ENCODE peak calls at places on chromosomes 16 and 17, in eight cellular contexts. W, V, A, U, J, L, I and T are unnamed samples.
A peak's percentile ranks its signal among the peaks of the same experiment; 100 is the strongest.

GRCh38 chr16:66927918-66928649 is 2.7 kb upstream of the RRAD start:
- DNase-seq in W (no peak), V (peak; percentile 51), A (peak; percentile 82), U (peak; percentile 43), J (peak; percentile 94), L (no peak), I (no peak), T (no peak)

GRCh38 chr17:80457236-80457856 is 19.1 kb downstream of the NPTX1 start:
- DNase-seq in W (no peak), V (no peak), A (no peak), U (no peak), J (peak; percentile 31), L (no peak), I (no peak), T (no peak)

GRCh38 chr17:60745544-60745943 is 67.9 kb downstream of the BCAS3 start:
- DNase-seq in W (no peak), V (no peak), A (no peak), U (peak; percentile 16), J (no peak), L (no peak), I (no peak), T (no peak)

GRCh38 chr17:51250314-51250840 is 9.5 kb downstream of the MBTD1 start:
- DNase-seq in W (no peak), V (no peak), A (no peak), U (no peak), J (no peak), L (no peak), I (no peak), T (no peak)

GRCh38 chr17:4920351-4921048 is 11.6 kb upstream of the GP1BA start:
- DNase-seq in W (no peak), V (peak; percentile 28), A (no peak), U (peak; percentile 58), J (no peak), L (no peak), I (no peak), T (peak; percentile 88)

GRCh38 chr17:50588391-50589111 is 28.0 kb downstream of the CACNA1G start:
- DNase-seq in W (no peak), V (no peak), A (no peak), U (no peak), J (no peak), L (no peak), I (no peak), T (no peak)

GRCh38 chr17:16491703-16492612 is at the start of gene LRRC75A:
- DNase-seq in W (peak; percentile 1), V (peak; percentile 53), A (no peak), U (no peak), J (no peak), L (peak; percentile 29), I (no peak), T (peak; percentile 80)

GRCh38 chr17:81063488-81064093 is 28.6 kb downstream of the BAIAP2 start:
- DNase-seq in W (no peak), V (no peak), A (peak; percentile 26), U (no peak), J (no peak), L (no peak), I (no peak), T (no peak)

GRCh38 chr16:9489823-9490467 is 398.5 kb downstream of the HAPSTR1 start:
- DNase-seq in W (no peak), V (no peak), A (no peak), U (no peak), J (no peak), L (no peak), I (no peak), T (no peak)

GRCh38 chr17:44086364-44087311 is 16.1 kb downstream of the G6PC3 start:
- DNase-seq in W (no peak), V (peak; percentile 93), A (peak; percentile 89), U (peak; percentile 96), J (peak; percentile 89), L (peak; percentile 37), I (no peak), T (no peak)

GRCh38 chr17:60832206-60832605 is 154.6 kb downstream of the BCAS3 start:
- DNase-seq in W (no peak), V (no peak), A (no peak), U (peak; percentile 9), J (no peak), L (no peak), I (no peak), T (no peak)

GRCh38 chr17:45919136-45919535 is 24.8 kb downstream of the MAPT start:
- DNase-seq in W (no peak), V (no peak), A (no peak), U (no peak), J (no peak), L (no peak), I (no peak), T (no peak)

GRCh38 chr16:87470332-87470731 is 22.5 kb downstream of the ZCCHC14 start:
- DNase-seq in W (no peak), V (no peak), A (peak; percentile 64), U (peak; percentile 70), J (no peak), L (no peak), I (no peak), T (no peak)

GRCh38 chr16:47884131-47884725 is 271.6 kb downstream of the ABCC12 start:
- DNase-seq in W (no peak), V (no peak), A (no peak), U (no peak), J (no peak), L (no peak), I (no peak), T (no peak)

GRCh38 chr16:84471966-84472365 is 32.5 kb downstream of the MEAK7 start:
- DNase-seq in W (no peak), V (no peak), A (no peak), U (no peak), J (no peak), L (no peak), I (peak; percentile 12), T (peak; percentile 33)

GRCh38 chr17:39062846-39063680 is 88.4 kb downstream of the PLXDC1 start:
- DNase-seq in W (no peak), V (peak; percentile 51), A (peak; percentile 72), U (peak; percentile 65), J (no peak), L (no peak), I (no peak), T (peak; percentile 13)

GRCh38 chr16:56866955-56867830 is 2.2 kb downstream of the SLC12A3 start:
- DNase-seq in W (peak; percentile 28), V (peak; percentile 63), A (peak; percentile 58), U (peak; percentile 72), J (peak; percentile 25), L (no peak), I (no peak), T (no peak)

GRCh38 chr17:4175921-4176802 is 33.2 kb downstream of the CYB5D2 start:
- DNase-seq in W (no peak), V (peak; percentile 31), A (no peak), U (no peak), J (no peak), L (no peak), I (no peak), T (no peak)